ENCODE peak calls at places on chromosomes 3 and 15, in four cellular contexts. One of them, this sample, is unnamed.

GRCh38 chr3:37979798-37980476 is 10.6 kb upstream of the VILL start:
- DNase-seq in aorta: no peak
- DNase-seq in PC-3: no peak
- DNase-seq in sigmoid colon: no peak
- DNase-seq in this sample: no peak

GRCh38 chr3:196067439-196067838 is 14.5 kb downstream of the TFRC start:
- DNase-seq in aorta: no peak
- DNase-seq in sigmoid colon: no peak
- DNase-seq in PC-3: no peak
- DNase-seq in this sample: no peak

GRCh38 chr15:62059818-62060115 is 480 bp downstream of the VPS13C start:
- DNase-seq in PC-3: peak; percentile 17
- DNase-seq in sigmoid colon: peak; percentile 66
- DNase-seq in aorta: no peak
- DNase-seq in this sample: peak; percentile 74

GRCh38 chr3:168157301-168157700 is 61.6 kb upstream of the GOLIM4 start:
- DNase-seq in PC-3: no peak
- DNase-seq in aorta: no peak
- DNase-seq in sigmoid colon: no peak
- DNase-seq in this sample: no peak

GRCh38 chr15:48411971-48412591 is 80.9 kb downstream of the DUT start:
- DNase-seq in PC-3: no peak
- DNase-seq in aorta: no peak
- DNase-seq in sigmoid colon: no peak
- DNase-seq in this sample: no peak

GRCh38 chr15:34760909-34761308 is 6.1 kb upstream of the GJD2 start:
- DNase-seq in PC-3: no peak
- DNase-seq in sigmoid colon: no peak
- DNase-seq in aorta: no peak
- DNase-seq in this sample: no peak

GRCh38 chr3:183871541-183871940 is 13.1 kb downstream of the PARL start:
- DNase-seq in aorta: no peak
- DNase-seq in sigmoid colon: no peak
- DNase-seq in PC-3: no peak
- DNase-seq in this sample: no peak

GRCh38 chr3:71371282-71371681 is 212.2 kb downstream of the FOXP1 start:
- DNase-seq in sigmoid colon: no peak
- DNase-seq in aorta: no peak
- DNase-seq in PC-3: peak; percentile 44
- DNase-seq in this sample: no peak

GRCh38 chr3:37475435-37475834 is 301.1 kb upstream of the LRRFIP2 start:
- DNase-seq in aorta: no peak
- DNase-seq in sigmoid colon: no peak
- DNase-seq in PC-3: no peak
- DNase-seq in this sample: no peak

GRCh38 chr3:195159819-195160175 is 111.2 kb downstream of the XXYLT1 start:
- DNase-seq in sigmoid colon: no peak
- DNase-seq in aorta: no peak
- DNase-seq in PC-3: peak; percentile 19
- DNase-seq in this sample: no peak

GRCh38 chr15:101386967-101387366 is 91.9 kb upstream of the SNRPA1 start:
- DNase-seq in aorta: no peak
- DNase-seq in PC-3: no peak
- DNase-seq in sigmoid colon: no peak
- DNase-seq in this sample: no peak

GRCh38 chr3:42507751-42508335 is 5.4 kb downstream of the VIPR1 start:
- DNase-seq in sigmoid colon: peak; percentile 29
- DNase-seq in aorta: no peak
- DNase-seq in PC-3: no peak
- DNase-seq in this sample: no peak

GRCh38 chr15:97502038-97502437 is 458.5 kb upstream of the ARRDC4 start:
- DNase-seq in PC-3: no peak
- DNase-seq in aorta: no peak
- DNase-seq in sigmoid colon: no peak
- DNase-seq in this sample: no peak

GRCh38 chr15:65086680-65087111 is 10.2 kb downstream of the KBTBD13 start:
- DNase-seq in PC-3: no peak
- DNase-seq in sigmoid colon: peak; percentile 68
- DNase-seq in aorta: peak; percentile 45
- DNase-seq in this sample: no peak

GRCh38 chr3:10010546-10011465 is 15.4 kb upstream of the FANCD2 start:
- DNase-seq in PC-3: peak; percentile 96
- DNase-seq in sigmoid colon: peak; percentile 98
- DNase-seq in aorta: peak; percentile 98
- DNase-seq in this sample: peak; percentile 92

GRCh38 chr15:100663066-100663465 is 60.7 kb downstream of the ASB7 start:
- DNase-seq in aorta: no peak
- DNase-seq in sigmoid colon: no peak
- DNase-seq in PC-3: peak; percentile 25
- DNase-seq in this sample: no peak

GRCh38 chr3:79040701-79041100 is 727.1 kb downstream of the ROBO1 start:
- DNase-seq in PC-3: peak; percentile 64
- DNase-seq in aorta: no peak
- DNase-seq in sigmoid colon: no peak
- DNase-seq in this sample: no peak

GRCh38 chr15:55266547-55266946 is 23.1 kb downstream of the RAB27A start:
- DNase-seq in aorta: no peak
- DNase-seq in sigmoid colon: no peak
- DNase-seq in PC-3: no peak
- DNase-seq in this sample: no peak

GRCh38 chr15:55270301-55270700 is 19.3 kb downstream of the RAB27A start:
- DNase-seq in PC-3: no peak
- DNase-seq in aorta: no peak
- DNase-seq in sigmoid colon: no peak
- DNase-seq in this sample: no peak

GRCh38 chr15:55268054-55268695 is 21.4 kb downstream of the RAB27A start:
- DNase-seq in sigmoid colon: no peak
- DNase-seq in PC-3: no peak
- DNase-seq in aorta: no peak
- DNase-seq in this sample: no peak

GRCh38 chr15:55267401-55268053 is 22.1 kb downstream of the RAB27A start:
- DNase-seq in aorta: peak; percentile 80
- DNase-seq in PC-3: no peak
- DNase-seq in sigmoid colon: no peak
- DNase-seq in this sample: no peak
- H3K27ac ChIP-seq in aorta: no peak overlapping the region
- H3K27ac ChIP-seq in PC-3: no peak overlapping the region
- H3K27ac ChIP-seq in sigmoid colon: no peak overlapping the region
- H3K27ac ChIP-seq in this sample: no peak overlapping the region

DNA sequence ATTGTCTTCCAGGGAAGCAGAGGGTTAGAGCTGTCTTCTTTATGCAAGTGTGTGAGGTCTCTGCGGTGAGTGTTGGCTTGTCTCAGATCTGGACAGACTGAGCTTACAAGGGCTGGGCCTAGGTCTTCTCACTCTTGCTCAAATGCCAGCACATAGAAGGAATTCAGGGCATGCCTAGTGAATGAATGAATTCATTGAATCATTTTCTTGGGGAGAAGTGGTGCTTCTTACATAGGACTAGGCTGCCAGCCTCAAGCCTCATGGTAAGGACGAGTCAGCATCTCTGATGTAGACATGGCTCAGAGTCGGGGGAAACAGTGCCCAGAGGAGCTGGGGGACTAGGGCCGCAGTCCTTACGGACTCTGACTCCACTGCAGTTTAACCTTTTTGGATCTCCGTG is 17.2 kb downstream of the MKRN2 start:
- DNase-seq in aorta: no peak
- DNase-seq in sigmoid colon: no peak
- DNase-seq in PC-3: no peak
- DNase-seq in this sample: no peak
- H3K27ac ChIP-seq in aorta: no peak overlapping the region
- H3K27ac ChIP-seq in sigmoid colon: no peak overlapping the region
- H3K27ac ChIP-seq in PC-3: no peak overlapping the region
- H3K27ac ChIP-seq in this sample: no peak overlapping the region

DNA sequence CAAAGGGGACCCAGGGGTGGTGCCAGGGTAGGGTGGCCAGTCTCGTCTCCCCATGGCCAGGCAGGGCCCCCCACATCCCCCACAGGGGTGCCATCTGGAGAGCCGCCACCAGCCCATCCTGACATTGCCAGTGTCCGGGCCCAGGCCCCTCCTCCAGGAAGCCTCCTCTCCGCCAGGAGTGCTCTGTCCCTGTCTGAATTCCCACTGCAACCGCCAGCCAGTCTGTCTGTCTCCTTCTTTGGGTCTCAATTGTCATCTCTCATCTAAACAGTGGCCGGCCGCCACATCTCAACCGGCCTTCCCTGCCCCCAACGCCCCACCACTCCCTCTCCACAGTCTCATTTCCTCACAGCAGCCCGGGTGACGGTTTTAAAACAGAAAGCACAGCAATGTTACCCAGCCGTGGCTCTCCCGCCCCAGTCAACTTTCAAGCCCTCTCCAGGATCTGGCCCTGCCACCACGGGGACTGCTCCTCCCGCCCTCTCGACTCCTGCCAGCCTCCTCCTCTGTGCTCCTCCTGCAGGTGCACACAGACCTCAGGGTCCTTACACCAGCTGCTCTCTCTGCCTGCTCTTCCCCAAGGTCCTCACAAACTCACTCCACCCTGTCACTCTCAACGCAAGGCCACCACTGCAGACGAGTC is 57.0 kb downstream of the IQSEC1 start:
- DNase-seq in aorta: peak; percentile 85
- DNase-seq in PC-3: no peak
- DNase-seq in sigmoid colon: peak; percentile 81
- DNase-seq in this sample: no peak
- H3K27ac ChIP-seq in aorta: no peak overlapping the region
- H3K27ac ChIP-seq in PC-3: no peak overlapping the region
- H3K27ac ChIP-seq in sigmoid colon: peak overlapping the region; percentile 72
- H3K27ac ChIP-seq in this sample: peak overlapping the region; percentile 45

GRCh38 chr3:66399529-66400232 is 101.1 kb downstream of the LRIG1 start:
- DNase-seq in sigmoid colon: peak; percentile 52
- DNase-seq in aorta: no peak
- DNase-seq in PC-3: no peak
- DNase-seq in this sample: no peak

GRCh38 chr3:66397745-66398144 is 103.1 kb downstream of the LRIG1 start:
- DNase-seq in PC-3: no peak
- DNase-seq in aorta: no peak
- DNase-seq in sigmoid colon: peak; percentile 93
- DNase-seq in this sample: no peak

GRCh38 chr3:66400381-66401156 is 100.3 kb downstream of the LRIG1 start:
- DNase-seq in PC-3: no peak
- DNase-seq in sigmoid colon: peak; percentile 73
- DNase-seq in aorta: no peak
- DNase-seq in this sample: no peak

GRCh38 chr3:66396888-66397287 is 103.9 kb downstream of the LRIG1 start:
- DNase-seq in sigmoid colon: peak; percentile 64
- DNase-seq in PC-3: no peak
- DNase-seq in aorta: no peak
- DNase-seq in this sample: no peak

DNA sequence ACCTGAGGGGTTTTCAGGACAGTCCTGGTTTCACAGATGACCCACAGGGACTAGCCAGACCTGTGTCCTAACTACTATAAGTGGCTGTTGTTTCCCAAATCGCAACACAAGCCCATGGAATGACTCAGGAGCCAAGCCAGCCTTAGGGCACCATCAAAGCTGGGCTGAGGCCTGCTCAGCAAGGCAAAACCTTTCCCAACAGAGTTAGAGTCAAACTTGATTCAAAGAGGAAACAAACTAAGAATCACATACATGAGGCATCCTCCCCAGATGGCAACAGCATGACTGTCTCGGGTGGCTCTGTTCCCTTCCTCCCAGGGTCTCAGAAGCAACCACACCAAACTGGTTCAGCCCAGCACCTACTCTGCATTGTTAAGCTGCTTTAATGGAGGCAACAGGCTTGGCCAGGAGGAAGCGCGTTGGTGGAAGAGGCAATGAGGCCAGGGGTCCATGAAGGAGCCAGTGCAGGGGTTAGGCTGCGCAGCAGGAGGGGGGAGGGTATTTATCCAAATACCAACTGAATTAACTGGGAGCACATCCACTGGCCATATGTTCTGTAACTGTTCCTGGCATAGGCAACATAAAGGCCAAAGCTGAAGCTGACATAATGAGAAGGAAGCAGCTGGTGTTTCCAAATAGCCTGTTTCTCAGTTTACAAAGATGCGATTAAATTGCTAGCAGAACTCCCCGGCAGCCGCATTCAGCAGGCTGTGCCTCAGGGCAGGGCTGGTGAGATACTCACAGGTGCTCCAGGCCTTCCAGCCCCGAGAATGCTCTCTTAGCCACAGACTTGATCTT is 102.4 kb downstream of the LRIG1 start:
- DNase-seq in aorta: no peak
- DNase-seq in PC-3: no peak
- DNase-seq in sigmoid colon: peak; percentile 58
- DNase-seq in this sample: no peak
- H3K27ac ChIP-seq in aorta: no peak overlapping the region
- H3K27ac ChIP-seq in PC-3: no peak overlapping the region
- H3K27ac ChIP-seq in sigmoid colon: peak overlapping the region; percentile 4
- H3K27ac ChIP-seq in this sample: peak overlapping the region; percentile 55

GRCh38 chr3:128280466-128281455 is 127.5 kb downstream of the EEFSEC start:
- DNase-seq in aorta: no peak
- DNase-seq in PC-3: no peak
- DNase-seq in sigmoid colon: no peak
- DNase-seq in this sample: no peak
- H3K27ac ChIP-seq in aorta: no peak overlapping the region
- H3K27ac ChIP-seq in PC-3: no peak overlapping the region
- H3K27ac ChIP-seq in sigmoid colon: no peak overlapping the region
- H3K27ac ChIP-seq in this sample: no peak overlapping the region

DNA sequence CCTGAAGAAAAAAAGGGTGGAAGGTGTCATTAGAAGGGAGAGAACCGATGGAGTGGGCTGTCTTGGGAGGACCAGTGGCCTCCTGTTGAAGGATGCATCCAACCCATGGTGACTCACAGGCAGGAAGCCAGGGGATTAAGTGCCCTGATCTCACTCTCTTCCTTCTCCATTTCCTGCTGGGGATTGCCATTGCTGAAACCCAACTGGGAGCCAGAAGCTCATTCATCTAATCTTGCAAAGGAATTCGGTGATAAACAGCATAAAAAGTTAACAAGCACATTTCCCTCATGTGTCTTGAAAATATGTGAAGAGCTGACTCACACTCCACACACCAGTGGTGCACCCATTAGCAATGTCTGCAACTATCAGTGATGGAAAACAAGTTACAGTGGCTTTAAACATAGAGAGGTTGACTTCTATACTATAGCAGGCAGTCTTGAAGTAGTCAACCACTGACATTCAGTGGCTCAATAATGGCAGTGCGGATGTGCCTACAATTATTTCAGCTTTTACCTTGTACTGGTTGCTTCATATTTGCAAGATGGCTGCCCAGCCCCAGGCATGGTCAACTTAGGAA is 12.8 kb upstream of the CSRNP1 start:
- DNase-seq in sigmoid colon: no peak
- DNase-seq in aorta: no peak
- DNase-seq in PC-3: peak; percentile 82
- DNase-seq in this sample: no peak
- H3K27ac ChIP-seq in sigmoid colon: peak overlapping the region; percentile 32
- H3K27ac ChIP-seq in aorta: no peak overlapping the region
- H3K27ac ChIP-seq in PC-3: peak overlapping the region; percentile 1
- H3K27ac ChIP-seq in this sample: peak overlapping the region; percentile 74

GRCh38 chr15:25408428-25408827 is 30.4 kb downstream of the UBE3A start:
- DNase-seq in PC-3: no peak
- DNase-seq in sigmoid colon: no peak
- DNase-seq in aorta: no peak
- DNase-seq in this sample: no peak
- H3K27ac ChIP-seq in PC-3: no peak overlapping the region
- H3K27ac ChIP-seq in sigmoid colon: no peak overlapping the region
- H3K27ac ChIP-seq in aorta: no peak overlapping the region
- H3K27ac ChIP-seq in this sample: no peak overlapping the region